ENCODE peak calls at places on chromosomes 16 and 17, in eight cellular contexts. U is brain microvascular endothelial cell, C is Calu3, I is fibroblast of mammary gland, M is K562, N is activated B cell treated with CpG ODN at 0.5 μM for 24 hours, L is body of pancreas, K is GM13977. E is an unnamed sample.

GRCh38 chr17:57166803-57167202 is 81.8 kb downstream of the AKAP1 start:
- DNase-seq in U (no peak), C (no peak), I (no peak), M (no peak), N (no peak), L (no peak), K (no peak), E (no peak)

GRCh38 chr17:13704333-13704732 is 102.6 kb upstream of the HS3ST3A1 start:
- DNase-seq in U (peak; percentile 11), C (no peak), I (peak; percentile 81), M (no peak), N (no peak), L (no peak), K (no peak), E (peak; percentile 8)

GRCh38 chr16:14286381-14287230 is 215.5 kb downstream of the MRTFB start:
- DNase-seq in U (no peak), C (no peak), I (no peak), M (no peak), N (no peak), L (no peak), K (peak; percentile 55), E (peak; percentile 18)

GRCh38 chr17:77771998-77772397 is 186.5 kb upstream of the TNRC6C start:
- DNase-seq in U (no peak), C (no peak), I (no peak), M (no peak), N (no peak), L (no peak), K (no peak), E (no peak)

GRCh38 chr17:73192219-73192893 is 499 bp upstream of the COG1 start:
- DNase-seq in U (peak; percentile 36), C (peak; percentile 72), I (peak; percentile 44), M (peak; percentile 82), N (peak; percentile 63), L (peak; percentile 53), K (peak; percentile 87), E (peak; percentile 29)

GRCh38 chr16:86835981-86836380 is 257.6 kb downstream of the FOXL1 start:
- DNase-seq in U (no peak), C (no peak), I (no peak), M (no peak), N (no peak), L (no peak), K (no peak), E (no peak)

GRCh38 chr16:50244504-50245416 is 21.6 kb upstream of the ADCY7 start:
- DNase-seq in U (no peak), C (no peak), I (peak; percentile 18), M (peak; percentile 41), N (no peak), L (no peak), K (no peak), E (no peak)

GRCh38 chr16:11157143-11157542 is 98.9 kb downstream of the SOCS1 start:
- DNase-seq in U (no peak), C (no peak), I (no peak), M (no peak), N (no peak), L (no peak), K (no peak), E (no peak)

GRCh38 chr16:27431773-27432599 is 30.0 kb downstream of the IL21R start:
- DNase-seq in U (no peak), C (no peak), I (peak; percentile 65), M (no peak), N (peak; percentile 16), L (no peak), K (no peak), E (no peak)

GRCh38 chr16:87628940-87629339 is 26.6 kb downstream of the JPH3 start:
- DNase-seq in U (peak; percentile 16), C (no peak), I (peak; percentile 47), M (no peak), N (no peak), L (no peak), K (no peak), E (peak; percentile 13)

GRCh38 chr17:75681289-75681688 is 14.2 kb downstream of the SAP30BP start:
- DNase-seq in U (peak; percentile 39), C (no peak), I (peak; percentile 64), M (no peak), N (no peak), L (no peak), K (no peak), E (no peak)

GRCh38 chr17:27384261-27384701 is 72.0 kb upstream of the KSR1 start:
- DNase-seq in U (peak; percentile 71), C (peak; percentile 29), I (peak; percentile 92), M (no peak), N (no peak), L (peak; percentile 84), K (no peak), E (peak; percentile 90)

GRCh38 chr17:67629963-67630320 is 87.8 kb upstream of the NOL11 start:
- DNase-seq in U (peak; percentile 43), C (no peak), I (peak; percentile 85), M (no peak), N (no peak), L (peak; percentile 26), K (peak; percentile 46), E (peak; percentile 62)

GRCh38 chr17:9979463-9979995 is 74.5 kb upstream of the RCVRN start:
- DNase-seq in U (no peak), C (no peak), I (peak; percentile 46), M (no peak), N (no peak), L (no peak), K (no peak), E (no peak)

GRCh38 chr17:44826123-44826790 is 3.8 kb downstream of the GJC1 start:
- DNase-seq in U (no peak), C (no peak), I (no peak), M (no peak), N (no peak), L (no peak), K (no peak), E (peak; percentile 42)

GRCh38 chr16:5036228-5037156 is 2.8 kb upstream of the NAGPA start:
- DNase-seq in U (no peak), C (no peak), I (no peak), M (no peak), N (no peak), L (peak; percentile 10), K (no peak), E (no peak)

GRCh38 chr17:1644493-1645206 is 882 bp downstream of the SCARF1 start:
- DNase-seq in U (no peak), C (no peak), I (peak; percentile 48), M (no peak), N (peak; percentile 62), L (no peak), K (peak; percentile 81), E (no peak)

GRCh38 chr17:44733753-44734152 is 25.0 kb upstream of the ADAM11 start:
- DNase-seq in U (peak; percentile 20), C (peak; percentile 45), I (peak; percentile 5), M (no peak), N (no peak), L (no peak), K (no peak), E (no peak)

GRCh38 chr17:72407336-72408121 is 286.7 kb downstream of the SOX9 start:
- DNase-seq in U (peak; percentile 96), C (peak; percentile 90), I (peak; percentile 96), M (no peak), N (no peak), L (peak; percentile 88), K (peak; percentile 58), E (peak; percentile 93)

GRCh38 chr16:21263640-21264211 is 14.4 kb downstream of the CRYM start:
- DNase-seq in U (no peak), C (peak; percentile 40), I (peak; percentile 76), M (no peak), N (no peak), L (no peak), K (peak; percentile 42), E (peak; percentile 5)

GRCh38 chr17:64938925-64939474 is 19.7 kb upstream of the LRRC37A3 start:
- DNase-seq in U (peak; percentile 25), C (peak; percentile 68), I (peak; percentile 26), M (peak; percentile 71), N (peak; percentile 48), L (peak; percentile 42), K (peak; percentile 58), E (no peak)

GRCh38 chr16:84807776-84808175 is 12.0 kb upstream of the CRISPLD2 start:
- DNase-seq in U (no peak), C (no peak), I (no peak), M (no peak), N (no peak), L (no peak), K (no peak), E (no peak)

GRCh38 chr16:8370374-8371015 is 219.8 kb downstream of the TMEM114 start:
- DNase-seq in U (no peak), C (peak; percentile 67), I (peak; percentile 44), M (no peak), N (no peak), L (peak; percentile 66), K (no peak), E (no peak)

GRCh38 chr17:4811471-4811870 is 4.5 kb downstream of the PLD2 start:
- DNase-seq in U (no peak), C (no peak), I (no peak), M (no peak), N (no peak), L (no peak), K (no peak), E (no peak)

GRCh38 chr17:37438141-37438540 is 31.5 kb downstream of the TADA2A start:
- DNase-seq in U (no peak), C (no peak), I (no peak), M (no peak), N (no peak), L (no peak), K (no peak), E (no peak)

DNA sequence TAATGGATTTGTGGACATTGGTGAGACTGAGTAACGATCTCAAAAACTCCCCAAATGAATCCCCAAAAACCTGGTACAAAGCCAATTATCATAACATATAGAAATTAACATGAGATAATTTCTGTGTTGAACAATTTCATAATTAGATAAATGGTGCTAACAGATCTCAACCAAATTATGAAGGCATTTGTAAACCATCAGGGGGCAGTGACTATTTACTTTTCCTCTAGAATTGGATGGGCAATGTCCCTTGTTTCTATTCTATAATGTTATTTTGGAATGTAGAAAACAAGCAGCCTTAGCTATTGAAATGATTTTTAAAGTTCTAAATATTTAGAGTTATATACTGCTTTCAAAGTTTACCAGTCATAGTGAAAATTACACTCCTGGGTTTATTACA is 57.8 kb downstream of the MYH10 start:
- DNase-seq in U (no peak), C (no peak), I (peak; percentile 19), M (no peak), N (no peak), L (no peak), K (no peak), E (no peak)
- TF ChIP-seq CTCF in U (peak; percentile 19), C (no peak), I (peak; percentile 27), M (no peak), N (no peak), L (no peak), K (peak; percentile 37), E (peak; percentile 32)

GRCh38 chr16:78396046-78396445 is 296.6 kb downstream of the WWOX start:
- DNase-seq in U (no peak), C (no peak), I (no peak), M (peak; percentile 27), N (no peak), L (no peak), K (no peak), E (no peak)
- TF ChIP-seq CTCF in U (peak; percentile 2), C (peak; percentile 17), I (peak; percentile 8), M (peak; percentile 38), N (no peak), L (peak; percentile 33), K (no peak), E (no peak)

GRCh38 chr17:48575673-48576478 is 2.3 kb downstream of the HOXB4 start:
- DNase-seq in U (no peak), C (no peak), I (no peak), M (peak; percentile 31), N (no peak), L (no peak), K (no peak), E (no peak)
- TF ChIP-seq CTCF in U (no peak), C (no peak), I (no peak), M (no peak), N (no peak), L (no peak), K (no peak), E (no peak)

GRCh38 chr17:80182845-80183223 is 13.0 kb downstream of the CARD14 start:
- DNase-seq in U (no peak), C (no peak), I (no peak), M (no peak), N (no peak), L (no peak), K (no peak), E (no peak)
- TF ChIP-seq CTCF in U (no peak), C (no peak), I (no peak), M (no peak), N (no peak), L (no peak), K (no peak), E (no peak)